ENCODE peak calls at places on chromosomes 2 and 18, in five cellular contexts. V is LoVo, B is AG08396, P is GM19239, H is nephron progenitor cell. S is an unnamed sample.

GRCh38 chr18:66271927-66272326 is 332.0 kb downstream of the CDH19 start:
- DNase-seq in H (no peak), B (no peak), P (no peak), V (no peak), S (no peak)

GRCh38 chr2:201795608-201796477 is 10.5 kb upstream of the CDK15 start:
- DNase-seq in B (peak; percentile 64), P (no peak), H (peak; percentile 52), V (peak; percentile 44), S (peak; percentile 69)

GRCh38 chr2:67783026-67783425 is 279.8 kb downstream of the C1D start:
- DNase-seq in P (no peak), V (no peak), H (no peak), B (no peak), S (no peak)

GRCh38 chr2:236581546-236581945 is 11.9 kb downstream of the ACKR3 start:
- DNase-seq in B (no peak), P (no peak), H (no peak), V (no peak), S (no peak)

GRCh38 chr2:239523944-239524310 is 123.1 kb upstream of the HDAC4 start:
- DNase-seq in B (no peak), P (no peak), H (no peak), V (no peak), S (no peak)

GRCh38 chr2:25787020-25787419 is 91.3 kb downstream of the ASXL2 start:
- DNase-seq in B (no peak), V (no peak), H (no peak), P (no peak), S (no peak)

GRCh38 chr18:48662021-48662661 is 123.3 kb downstream of the CTIF start:
- DNase-seq in P (no peak), H (no peak), B (peak; percentile 70), V (no peak), S (peak; percentile 49)

GRCh38 chr2:12543452-12544220 is 173.1 kb upstream of the TRIB2 start:
- DNase-seq in V (no peak), H (no peak), B (no peak), P (no peak), S (no peak)